ENCODE peak calls at places on chromosome 17, in eight cellular contexts. One of them, this sample, is unnamed.

GRCh38 chr17:81428521-81428920 is 33.3 kb downstream of the BAHCC1 start:
- DNase-seq in HCT116: no peak
- DNase-seq in endothelial cell of umbilical vein: no peak
- DNase-seq in GM23338: no peak
- DNase-seq in SK-N-SH: no peak
- DNase-seq in HepG2: no peak
- DNase-seq in H1: no peak
- DNase-seq in K562: no peak
- DNase-seq in this sample: no peak

GRCh38 chr17:46862949-46863348 is 11.6 kb downstream of the WNT9B start:
- DNase-seq in HCT116: no peak
- DNase-seq in endothelial cell of umbilical vein: no peak
- DNase-seq in GM23338: peak
- DNase-seq in SK-N-SH: no peak
- DNase-seq in HepG2: no peak
- DNase-seq in H1: no peak
- DNase-seq in K562: peak
- DNase-seq in this sample: no peak

GRCh38 chr17:17999364-18000007 is 26.8 kb downstream of the DRC3 start:
- DNase-seq in HCT116: no peak
- DNase-seq in endothelial cell of umbilical vein: peak
- DNase-seq in GM23338: no peak
- DNase-seq in SK-N-SH: no peak
- DNase-seq in HepG2: peak
- DNase-seq in H1: no peak
- DNase-seq in K562: no peak
- DNase-seq in this sample: no peak

GRCh38 chr17:4543557-4544026 is 11.6 kb downstream of the MYBBP1A start:
- DNase-seq in HCT116: no peak
- DNase-seq in endothelial cell of umbilical vein: no peak
- DNase-seq in GM23338: no peak
- DNase-seq in SK-N-SH: no peak
- DNase-seq in HepG2: no peak
- DNase-seq in H1: no peak
- DNase-seq in K562: no peak
- DNase-seq in this sample: no peak

GRCh38 chr17:50963139-50963538 is 97.0 kb upstream of the TOB1 start:
- DNase-seq in HCT116: no peak
- DNase-seq in endothelial cell of umbilical vein: no peak
- DNase-seq in GM23338: no peak
- DNase-seq in SK-N-SH: no peak
- DNase-seq in HepG2: no peak
- DNase-seq in H1: no peak
- DNase-seq in K562: no peak
- DNase-seq in this sample: no peak

GRCh38 chr17:48779421-48779820 is 37.6 kb downstream of the TTLL6 start:
- DNase-seq in HCT116: no peak
- DNase-seq in endothelial cell of umbilical vein: no peak
- DNase-seq in GM23338: no peak
- DNase-seq in SK-N-SH: no peak
- DNase-seq in HepG2: no peak
- DNase-seq in H1: no peak
- DNase-seq in K562: no peak
- DNase-seq in this sample: no peak

GRCh38 chr17:73784015-73784603 is 139.9 kb upstream of the SDK2 start:
- DNase-seq in HCT116: no peak
- DNase-seq in endothelial cell of umbilical vein: no peak
- DNase-seq in GM23338: no peak
- DNase-seq in SK-N-SH: no peak
- DNase-seq in HepG2: no peak
- DNase-seq in H1: no peak
- DNase-seq in K562: no peak
- DNase-seq in this sample: no peak

GRCh38 chr17:29349409-29349808 is 40.8 kb upstream of the TAOK1 start:
- DNase-seq in HCT116: no peak
- DNase-seq in endothelial cell of umbilical vein: no peak
- DNase-seq in GM23338: no peak
- DNase-seq in SK-N-SH: no peak
- DNase-seq in HepG2: no peak
- DNase-seq in H1: no peak
- DNase-seq in K562: no peak
- DNase-seq in this sample: no peak

GRCh38 chr17:10729334-10730193 is at the start of gene TMEM220:
- DNase-seq in HCT116: no peak
- DNase-seq in endothelial cell of umbilical vein: peak
- DNase-seq in GM23338: peak
- DNase-seq in SK-N-SH: peak
- DNase-seq in HepG2: peak
- DNase-seq in H1: peak
- DNase-seq in K562: no peak
- DNase-seq in this sample: no peak

GRCh38 chr17:11880714-11881113 is 116.6 kb downstream of the ZNF18 start:
- DNase-seq in HCT116: peak
- DNase-seq in endothelial cell of umbilical vein: no peak
- DNase-seq in GM23338: no peak
- DNase-seq in SK-N-SH: peak
- DNase-seq in HepG2: peak
- DNase-seq in H1: no peak
- DNase-seq in K562: peak
- DNase-seq in this sample: no peak

GRCh38 chr17:63702223-63702577 is 2.3 kb upstream of the LIMD2 start:
- DNase-seq in HCT116: no peak
- DNase-seq in endothelial cell of umbilical vein: no peak
- DNase-seq in GM23338: no peak
- DNase-seq in SK-N-SH: no peak
- DNase-seq in HepG2: no peak
- DNase-seq in H1: no peak
- DNase-seq in K562: no peak
- DNase-seq in this sample: no peak
- TF ChIP-seq POLR2AphosphoS5 in HCT116: no peak
- TF ChIP-seq POLR2AphosphoS5 in endothelial cell of umbilical vein: no peak
- TF ChIP-seq POLR2AphosphoS5 in GM23338: no peak
- TF ChIP-seq POLR2AphosphoS5 in SK-N-SH: no peak
- TF ChIP-seq POLR2AphosphoS5 in HepG2: no peak
- TF ChIP-seq POLR2AphosphoS5 in H1: no peak
- TF ChIP-seq POLR2AphosphoS5 in K562: no peak
- TF ChIP-seq POLR2AphosphoS5 in this sample: peak

DNA sequence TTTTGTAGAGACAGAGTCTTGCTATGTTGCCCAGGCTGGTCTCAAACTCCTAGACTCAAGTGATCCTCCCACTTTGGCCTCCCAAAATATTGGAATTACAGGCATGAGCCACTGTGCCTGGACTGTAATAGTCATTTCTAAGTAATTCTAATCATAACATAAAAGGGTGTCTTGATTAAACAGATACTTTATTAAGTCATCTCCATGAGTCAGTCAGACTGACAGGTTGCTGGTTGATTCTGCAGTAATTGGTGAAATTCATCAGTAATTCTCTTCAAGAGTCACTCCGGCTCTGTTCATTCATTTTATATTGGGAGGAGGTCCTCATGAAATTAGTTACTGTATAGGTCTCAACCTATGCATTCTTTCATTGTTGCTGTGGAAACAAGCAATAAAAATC is 85.6 kb downstream of the SPECC1 start:
- DNase-seq in HCT116: no peak
- DNase-seq in endothelial cell of umbilical vein: no peak
- DNase-seq in GM23338: no peak
- DNase-seq in SK-N-SH: no peak
- DNase-seq in HepG2: no peak
- DNase-seq in H1: no peak
- DNase-seq in K562: no peak
- DNase-seq in this sample: no peak
- H3K4me2 ChIP-seq in HCT116: peak
- H3K4me2 ChIP-seq in endothelial cell of umbilical vein: no peak
- H3K4me2 ChIP-seq in GM23338: no peak
- H3K4me2 ChIP-seq in SK-N-SH: peak
- H3K4me2 ChIP-seq in HepG2: no peak
- H3K4me2 ChIP-seq in H1: no peak
- H3K4me2 ChIP-seq in K562: no peak
- H3K4me2 ChIP-seq in this sample: no peak

GRCh38 chr17:63552211-63552610 is 1.9 kb downstream of the DCAF7 start:
- DNase-seq in HCT116: no peak
- DNase-seq in endothelial cell of umbilical vein: peak
- DNase-seq in GM23338: no peak
- DNase-seq in SK-N-SH: no peak
- DNase-seq in HepG2: no peak
- DNase-seq in H1: no peak
- DNase-seq in K562: no peak
- DNase-seq in this sample: no peak

GRCh38 chr17:63547083-63547523 is 3.2 kb upstream of the DCAF7 start:
- DNase-seq in HCT116: no peak
- DNase-seq in endothelial cell of umbilical vein: no peak
- DNase-seq in GM23338: no peak
- DNase-seq in SK-N-SH: no peak
- DNase-seq in HepG2: no peak
- DNase-seq in H1: no peak
- DNase-seq in K562: no peak
- DNase-seq in this sample: no peak

GRCh38 chr17:63549289-63549945 is 860 bp upstream of the DCAF7 start:
- DNase-seq in HCT116: no peak
- DNase-seq in endothelial cell of umbilical vein: no peak
- DNase-seq in GM23338: peak
- DNase-seq in SK-N-SH: no peak
- DNase-seq in HepG2: no peak
- DNase-seq in H1: no peak
- DNase-seq in K562: no peak
- DNase-seq in this sample: no peak

GRCh38 chr17:63550816-63551639 is 751 bp downstream of the DCAF7 start:
- DNase-seq in HCT116: no peak
- DNase-seq in endothelial cell of umbilical vein: peak
- DNase-seq in GM23338: peak
- DNase-seq in SK-N-SH: peak
- DNase-seq in HepG2: peak
- DNase-seq in H1: no peak
- DNase-seq in K562: peak
- DNase-seq in this sample: no peak

GRCh38 chr17:63549946-63550815 is at the start of gene DCAF7:
- DNase-seq in HCT116: peak
- DNase-seq in endothelial cell of umbilical vein: peak
- DNase-seq in GM23338: peak
- DNase-seq in SK-N-SH: peak
- DNase-seq in HepG2: peak
- DNase-seq in H1: peak
- DNase-seq in K562: peak
- DNase-seq in this sample: peak
- TF ChIP-seq POLR2AphosphoS5 in HCT116: peak
- TF ChIP-seq POLR2AphosphoS5 in endothelial cell of umbilical vein: peak
- TF ChIP-seq POLR2AphosphoS5 in GM23338: peak
- TF ChIP-seq POLR2AphosphoS5 in SK-N-SH: peak
- TF ChIP-seq POLR2AphosphoS5 in HepG2: peak
- TF ChIP-seq POLR2AphosphoS5 in H1: peak
- TF ChIP-seq POLR2AphosphoS5 in K562: peak
- TF ChIP-seq POLR2AphosphoS5 in this sample: peak

GRCh38 chr17:45129940-45130639 is 2.2 kb downstream of the PLCD3 start:
- DNase-seq in HCT116: no peak
- DNase-seq in endothelial cell of umbilical vein: no peak
- DNase-seq in GM23338: no peak
- DNase-seq in SK-N-SH: no peak
- DNase-seq in HepG2: peak
- DNase-seq in H1: no peak
- DNase-seq in K562: no peak
- DNase-seq in this sample: no peak
- H3K4me2 ChIP-seq in HCT116: peak
- H3K4me2 ChIP-seq in endothelial cell of umbilical vein: no peak
- H3K4me2 ChIP-seq in GM23338: no peak
- H3K4me2 ChIP-seq in SK-N-SH: peak
- H3K4me2 ChIP-seq in HepG2: peak
- H3K4me2 ChIP-seq in H1: no peak
- H3K4me2 ChIP-seq in K562: no peak
- H3K4me2 ChIP-seq in this sample: no peak

DNA sequence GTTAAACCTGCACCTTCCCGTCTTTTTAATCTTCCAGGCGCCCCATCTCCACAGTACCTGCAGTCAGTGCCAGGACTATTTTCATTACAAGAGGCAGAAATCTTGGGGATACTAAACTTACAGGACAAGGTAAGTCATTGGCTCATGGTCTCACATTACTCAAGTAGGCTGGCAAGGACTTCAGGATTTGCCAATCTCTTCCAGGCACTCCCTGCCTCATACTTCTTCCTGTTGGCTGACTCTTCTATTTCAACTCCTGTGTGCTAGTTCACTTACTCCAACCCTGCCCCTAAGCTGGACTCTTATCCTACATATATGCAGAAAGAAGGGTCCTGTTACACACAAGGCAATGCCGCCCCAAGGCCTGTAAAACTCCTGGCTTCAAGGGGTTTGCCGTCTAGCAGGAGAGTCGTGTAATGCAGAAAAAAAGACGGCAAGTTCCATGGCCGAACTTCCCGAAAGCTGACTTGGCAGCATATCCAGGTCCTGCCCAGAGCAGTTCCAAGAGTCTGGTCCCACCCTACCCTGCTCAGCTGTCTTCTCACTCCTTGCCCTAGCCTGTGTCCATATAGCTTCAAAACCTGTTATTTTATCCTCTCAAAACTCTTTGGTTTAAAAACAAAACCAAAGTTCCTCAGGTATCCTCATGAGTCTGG is 14.8 kb downstream of the ERN1 start:
- DNase-seq in HCT116: no peak
- DNase-seq in endothelial cell of umbilical vein: no peak
- DNase-seq in GM23338: no peak
- DNase-seq in SK-N-SH: no peak
- DNase-seq in HepG2: no peak
- DNase-seq in H1: no peak
- DNase-seq in K562: no peak
- DNase-seq in this sample: no peak
- TF ChIP-seq POLR2AphosphoS5 in HCT116: no peak
- TF ChIP-seq POLR2AphosphoS5 in endothelial cell of umbilical vein: no peak
- TF ChIP-seq POLR2AphosphoS5 in GM23338: no peak
- TF ChIP-seq POLR2AphosphoS5 in SK-N-SH: no peak
- TF ChIP-seq POLR2AphosphoS5 in HepG2: no peak
- TF ChIP-seq POLR2AphosphoS5 in H1: no peak
- TF ChIP-seq POLR2AphosphoS5 in K562: no peak
- TF ChIP-seq POLR2AphosphoS5 in this sample: no peak

GRCh38 chr17:65556910-65557348 is 4.5 kb downstream of the AXIN2 start:
- DNase-seq in HCT116: no peak
- DNase-seq in endothelial cell of umbilical vein: no peak
- DNase-seq in GM23338: no peak
- DNase-seq in SK-N-SH: no peak
- DNase-seq in HepG2: no peak
- DNase-seq in H1: no peak
- DNase-seq in K562: no peak
- DNase-seq in this sample: no peak

GRCh38 chr17:65554568-65555223 is 6.8 kb downstream of the AXIN2 start:
- DNase-seq in HCT116: no peak
- DNase-seq in endothelial cell of umbilical vein: no peak
- DNase-seq in GM23338: no peak
- DNase-seq in SK-N-SH: no peak
- DNase-seq in HepG2: no peak
- DNase-seq in H1: no peak
- DNase-seq in K562: no peak
- DNase-seq in this sample: no peak

GRCh38 chr17:65557349-65558310 is 3.8 kb downstream of the AXIN2 start:
- DNase-seq in HCT116: peak
- DNase-seq in endothelial cell of umbilical vein: no peak
- DNase-seq in GM23338: no peak
- DNase-seq in SK-N-SH: no peak
- DNase-seq in HepG2: peak
- DNase-seq in H1: no peak
- DNase-seq in K562: no peak
- DNase-seq in this sample: no peak

GRCh38 chr17:65558311-65558682 is 3.2 kb downstream of the AXIN2 start:
- DNase-seq in HCT116: no peak
- DNase-seq in endothelial cell of umbilical vein: no peak
- DNase-seq in GM23338: no peak
- DNase-seq in SK-N-SH: no peak
- DNase-seq in HepG2: no peak
- DNase-seq in H1: no peak
- DNase-seq in K562: no peak
- DNase-seq in this sample: no peak

GRCh38 chr17:65556014-65556909 is 5.2 kb downstream of the AXIN2 start:
- DNase-seq in HCT116: peak
- DNase-seq in endothelial cell of umbilical vein: peak
- DNase-seq in GM23338: peak
- DNase-seq in SK-N-SH: peak
- DNase-seq in HepG2: peak
- DNase-seq in H1: no peak
- DNase-seq in K562: peak
- DNase-seq in this sample: no peak
- H3K4me2 ChIP-seq in HCT116: peak
- H3K4me2 ChIP-seq in endothelial cell of umbilical vein: no peak
- H3K4me2 ChIP-seq in GM23338: no peak
- H3K4me2 ChIP-seq in SK-N-SH: no peak
- H3K4me2 ChIP-seq in HepG2: no peak
- H3K4me2 ChIP-seq in H1: peak
- H3K4me2 ChIP-seq in K562: no peak
- H3K4me2 ChIP-seq in this sample: peak